ENCODE peak calls at places on chromosome 22, in eight cellular contexts. K is neural progenitor cell; C is CD8-positive, alpha-beta T cell; P is PC-9; Z is GM23338; D is lung; H is pancreas; Q is CD8-positive, alpha-beta memory T cell. U is an unnamed sample.

GRCh38 chr22:17951315-17951714 is 73.0 kb downstream of the MICAL3 start:
- DNase-seq in H (no peak), P (no peak), Q (no peak), K (no peak), C (no peak), Z (no peak), D (no peak), U (peak; percentile 7)

GRCh38 chr22:43272301-43272700 is 70.9 kb downstream of the SCUBE1 start:
- DNase-seq in K (no peak), C (no peak), Z (no peak), Q (no peak), H (no peak), D (peak; percentile 42), P (no peak), U (no peak)

GRCh38 chr22:47406896-47407295 is 644.4 kb downstream of the TBC1D22A start:
- DNase-seq in D (no peak), Z (no peak), Q (no peak), K (no peak), C (no peak), P (no peak), H (no peak), U (no peak)

GRCh38 chr22:24053481-24054226 is 42.5 kb downstream of the CABIN1 start:
- DNase-seq in C (no peak), H (no peak), Z (no peak), Q (no peak), D (no peak), P (no peak), K (no peak), U (no peak)

GRCh38 chr22:28992565-28993326 is 68.9 kb downstream of the C22orf31 start:
- DNase-seq in Q (no peak), P (no peak), K (no peak), Z (no peak), H (no peak), C (no peak), D (no peak), U (no peak)

GRCh38 chr22:47696776-47697175 is 934.3 kb downstream of the TBC1D22A start:
- DNase-seq in Q (no peak), C (no peak), D (peak; percentile 14), K (no peak), Z (no peak), P (no peak), H (no peak), U (no peak)

GRCh38 chr22:40257979-40258378 is 80.3 kb downstream of the TNRC6B start:
- DNase-seq in D (no peak), C (no peak), K (no peak), Q (no peak), P (no peak), H (no peak), Z (no peak), U (no peak)

GRCh38 chr22:42682113-42682851 is 33.1 kb upstream of the CYB5R3 start:
- DNase-seq in D (no peak), Q (no peak), C (no peak), H (no peak), K (no peak), P (no peak), Z (no peak), U (no peak)

GRCh38 chr22:43270314-43270908 is 72.8 kb downstream of the SCUBE1 start:
- DNase-seq in Z (peak; percentile 83), P (no peak), K (peak; percentile 50), H (no peak), C (no peak), D (no peak), Q (no peak), U (no peak)

GRCh38 chr22:22866381-22867111 is 21.1 kb upstream of the IGLL5 start:
- DNase-seq in Q (no peak), D (no peak), K (no peak), P (no peak), C (no peak), H (no peak), Z (no peak), U (no peak)
- H3K4me1 ChIP-seq in Q (peaks cover 31% of the 10 kb centered on the region), D (no peaks in the 10 kb centered on the region), K (no peaks in the 10 kb centered on the region), P (no peaks in the 10 kb centered on the region), C (peaks cover 30% of the 10 kb centered on the region), H (no peaks in the 10 kb centered on the region), Z (no peaks in the 10 kb centered on the region), U (peaks cover 7% of the 10 kb centered on the region)

DNA sequence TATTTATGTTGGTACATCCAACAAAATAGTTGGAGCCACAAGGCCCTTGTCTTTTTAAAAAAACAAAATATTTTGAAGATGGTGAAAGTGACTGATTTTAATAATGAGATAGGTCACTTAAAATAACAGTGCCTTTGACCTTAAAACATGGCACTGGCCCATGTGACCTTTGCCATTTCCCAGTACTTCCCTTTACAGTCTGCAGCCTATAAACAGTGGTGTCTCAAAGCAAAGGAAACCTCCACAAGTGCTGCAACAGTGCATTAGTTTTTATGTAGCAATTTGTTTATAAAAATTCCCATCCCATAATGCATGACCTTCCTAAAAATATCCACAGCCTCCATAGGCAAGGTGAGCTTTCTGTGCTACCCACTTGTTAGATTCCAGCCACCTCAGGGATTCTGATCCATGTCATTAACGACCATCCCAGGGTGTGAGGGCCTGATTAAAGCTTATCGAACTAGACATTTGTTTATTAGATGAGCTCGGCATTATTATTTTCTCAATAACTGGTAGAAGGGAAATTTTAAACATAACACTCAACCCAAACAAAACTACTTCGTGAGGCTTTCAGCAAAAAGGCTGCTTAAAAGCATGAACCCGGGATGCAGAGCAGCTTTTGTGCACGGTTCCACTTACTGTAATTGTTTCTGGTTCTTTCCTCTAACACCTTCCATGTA is 28.0 kb upstream of the CRKL start:
- DNase-seq in P (no peak), K (no peak), H (no peak), C (no peak), D (no peak), Q (no peak), Z (no peak), U (no peak)
- H3K27ac ChIP-seq in P (no peak overlapping the region), K (no peak overlapping the region), H (no peak overlapping the region), C (no peak overlapping the region), D (no peak overlapping the region), Q (no peak overlapping the region), Z (no peak overlapping the region), U (no peak overlapping the region)

GRCh38 chr22:45166935-45167334 is 3.2 kb downstream of the NUP50 start:
- DNase-seq in K (no peak), Z (no peak), H (no peak), Q (no peak), C (no peak), D (no peak), P (no peak), U (no peak)
- H3K36me3 ChIP-seq in K (peaks cover 25% of the 10 kb centered on the region), Z (peaks cover 39% of the 10 kb centered on the region), H (peaks cover 8% of the 10 kb centered on the region), Q (peaks cover 31% of the 10 kb centered on the region), C (peaks cover 11% of the 10 kb centered on the region), D (peaks cover 16% of the 10 kb centered on the region), P (peaks cover 43% of the 10 kb centered on the region), U (peaks cover 31% of the 10 kb centered on the region)

DNA sequence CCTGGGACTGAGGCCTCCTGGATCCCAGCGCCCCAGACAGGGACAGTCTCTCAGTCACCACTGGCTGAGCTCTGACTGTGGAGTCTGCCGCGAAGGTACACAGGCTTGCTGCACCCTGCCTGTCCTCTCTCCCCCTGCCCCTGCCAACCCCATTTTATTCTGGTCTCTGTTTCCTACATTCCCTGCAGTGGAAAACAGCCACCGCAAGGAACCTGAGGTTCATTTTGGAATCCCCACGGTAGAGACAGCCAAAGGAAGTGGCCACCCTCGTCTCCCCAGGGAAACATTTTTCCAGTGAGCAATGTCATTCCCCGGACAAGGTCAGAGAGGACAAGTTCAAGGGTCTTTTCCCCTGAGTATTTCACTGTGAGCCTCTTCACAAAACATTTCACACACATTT is 56.6 kb downstream of the FBXO7 start:
- DNase-seq in K (no peak), H (no peak), D (no peak), Z (no peak), P (no peak), C (no peak), Q (no peak), U (no peak)
- H3K4me1 ChIP-seq in K (peaks cover 6% of the 10 kb centered on the region), H (peaks cover 4% of the 10 kb centered on the region), D (peaks cover 2% of the 10 kb centered on the region), Z (no peaks in the 10 kb centered on the region), P (peaks cover 13% of the 10 kb centered on the region), C (no peaks in the 10 kb centered on the region), Q (no peaks in the 10 kb centered on the region), U (peaks cover 62% of the 10 kb centered on the region)

GRCh38 chr22:36381513-36382079 is 6.2 kb downstream of the MYH9 start:
- DNase-seq in H (no peak), C (no peak), Q (peak; percentile 13), D (no peak), K (no peak), P (no peak), Z (no peak), U (no peak)
- H3K27ac ChIP-seq in H (no peak overlapping the region), C (peak overlapping the region; percentile 28), Q (no peak overlapping the region), D (peak overlapping the region; percentile 29), K (no peak overlapping the region), P (no peak overlapping the region), Z (peak overlapping the region; percentile 59), U (no peak overlapping the region)

DNA sequence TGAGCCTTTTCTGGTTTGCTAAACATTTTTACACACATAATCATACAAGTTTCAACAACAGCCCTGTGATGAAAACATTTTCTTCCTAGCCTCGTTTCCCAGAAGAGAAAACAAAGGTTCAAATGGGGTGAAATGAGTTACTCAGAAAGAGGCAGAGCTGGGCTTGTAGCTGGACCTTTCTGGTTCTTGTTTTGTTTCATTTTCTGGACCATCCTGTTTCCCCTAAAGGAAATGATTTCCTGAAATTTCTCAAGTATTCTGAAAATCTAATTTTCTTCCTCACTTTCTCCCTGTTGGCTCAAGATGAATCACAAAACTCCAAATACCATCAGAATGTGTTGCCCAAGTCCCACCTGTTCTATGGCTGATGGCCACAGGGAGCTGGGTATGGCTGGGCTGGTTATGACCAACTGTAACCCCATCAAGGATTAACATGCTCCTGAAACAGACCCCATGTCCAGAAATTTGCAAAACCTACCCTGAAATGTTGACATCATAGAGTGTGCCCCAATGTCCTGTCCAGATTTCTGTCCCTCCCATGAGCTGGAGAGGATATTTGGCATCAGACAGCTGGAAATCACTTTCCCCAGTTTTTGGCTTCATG is 6.7 kb upstream of the APOL4 start:
- DNase-seq in H (no peak), K (no peak), Z (no peak), C (no peak), P (no peak), D (no peak), Q (no peak), U (no peak)
- H3K36me3 ChIP-seq in H (no peaks in the 10 kb centered on the region), K (no peaks in the 10 kb centered on the region), Z (no peaks in the 10 kb centered on the region), C (no peaks in the 10 kb centered on the region), P (no peaks in the 10 kb centered on the region), D (no peaks in the 10 kb centered on the region), Q (no peaks in the 10 kb centered on the region), U (no peaks in the 10 kb centered on the region)

DNA sequence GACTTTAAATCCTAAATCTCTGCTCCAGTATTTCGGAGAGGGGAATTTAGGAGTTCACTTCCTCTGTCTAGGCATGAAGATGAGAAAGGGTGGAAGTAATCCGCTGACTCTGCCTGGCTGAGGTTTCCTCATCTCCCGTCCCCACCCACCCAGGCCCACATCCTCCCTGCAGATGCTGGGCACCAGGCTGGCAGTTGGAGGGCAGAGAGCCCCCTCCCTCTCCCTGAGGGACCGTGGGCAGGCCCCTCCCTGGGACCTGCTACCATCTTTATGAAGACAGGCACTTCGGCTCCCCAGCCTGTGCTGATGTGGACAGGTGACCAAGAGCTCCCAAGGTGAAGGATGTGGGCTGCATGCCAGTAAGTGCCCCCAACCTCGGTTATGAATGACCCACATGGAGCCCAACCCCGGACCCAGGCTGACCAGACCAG is 6.7 kb downstream of the CASTOR1 start:
- DNase-seq in K (no peak), D (no peak), P (no peak), H (no peak), Q (no peak), Z (no peak), C (no peak), U (no peak)
- H3K4me1 ChIP-seq in K (peaks cover 5% of the 10 kb centered on the region), D (no peaks in the 10 kb centered on the region), P (no peaks in the 10 kb centered on the region), H (no peaks in the 10 kb centered on the region), Q (peaks cover 17% of the 10 kb centered on the region), Z (peaks cover 4% of the 10 kb centered on the region), C (peaks cover 8% of the 10 kb centered on the region), U (peaks cover 26% of the 10 kb centered on the region)

U was measured in suprapubic skin.